ENCODE peak calls at places on chromosomes 4 and X, in six cellular contexts. J is OCI-M1, W is fibroblast of mammary gland, R is endothelial cell, Y is fibroblast of gingiva, X is ureter. D is an unnamed sample.

GRCh38 chr4:116343809-116344208 is 741.6 kb downstream of the TRAM1L1 start:
- DNase-seq in X (no peak), J (peak; percentile 87), Y (no peak), W (no peak), R (no peak), D (no peak)

GRCh38 chrX:9562851-9563250 is 98.0 kb downstream of the TBL1X start:
- DNase-seq in J (no peak), W (peak; percentile 73), R (no peak), X (no peak), Y (peak; percentile 84), D (no peak)

GRCh38 chrX:74343970-74344622 is 40.1 kb downstream of the ZCCHC13 start:
- DNase-seq in Y (peak; percentile 94), W (peak; percentile 98), X (peak; percentile 57), J (peak; percentile 88), R (peak; percentile 58), D (no peak)

GRCh38 chrX:70434914-70435586 is 9.6 kb upstream of the DLG3 start:
- DNase-seq in R (no peak), X (no peak), W (peak; percentile 18), Y (peak; percentile 18), J (no peak), D (no peak)

GRCh38 chr4:19735012-19735411 is 516.7 kb upstream of the SLIT2 start:
- DNase-seq in J (no peak), X (no peak), R (no peak), W (no peak), Y (peak; percentile 43), D (no peak)

GRCh38 chrX:136710324-136710951 is 62.5 kb downstream of the CD40LG start:
- DNase-seq in X (no peak), R (no peak), Y (peak; percentile 26), J (peak; percentile 15), W (peak; percentile 44), D (no peak)

GRCh38 chr4:127601029-127601428 is 31.7 kb upstream of the INTU start:
- DNase-seq in X (no peak), Y (peak; percentile 48), J (peak; percentile 48), R (no peak), W (peak; percentile 42), D (no peak)

GRCh38 chr4:39427477-39428119 is 20.9 kb downstream of the KLB start:
- DNase-seq in X (no peak), R (no peak), J (peak; percentile 24), Y (no peak), W (no peak), D (no peak)

GRCh38 chrX:154472685-154473632 is 6.1 kb downstream of the LAGE3 start:
- DNase-seq in W (no peak), R (no peak), J (no peak), X (no peak), Y (no peak), D (no peak)

GRCh38 chr4:162506253-162506652 is 342.5 kb upstream of the FSTL5 start:
- DNase-seq in J (no peak), W (peak; percentile 6), Y (no peak), R (no peak), X (no peak), D (no peak)

GRCh38 chr4:171031338-171031737 is 781.9 kb upstream of the GALNTL6 start:
- DNase-seq in W (no peak), R (no peak), J (peak; percentile 70), Y (no peak), X (no peak), D (no peak)

GRCh38 chr4:1398686-1399507 is 7.3 kb downstream of the NKX1-1 start:
- DNase-seq in J (no peak), W (no peak), X (no peak), Y (no peak), R (no peak), D (no peak)

GRCh38 chrX:31337332-31337731 is 265.5 kb upstream of the FTHL17 start:
- DNase-seq in R (no peak), W (no peak), X (no peak), Y (no peak), J (no peak), D (no peak)

GRCh38 chr4:35463251-35463952 is 780.9 kb downstream of the ARAP2 start:
- DNase-seq in X (no peak), J (no peak), R (no peak), Y (no peak), W (no peak), D (no peak)

GRCh38 chr4:110107868-110108267 is 90.5 kb downstream of the ELOVL6 start:
- DNase-seq in W (peak; percentile 43), X (no peak), Y (no peak), R (no peak), J (peak; percentile 64), D (no peak)

GRCh38 chr4:155099231-155099630 is 109.2 kb upstream of the NPY2R start:
- DNase-seq in X (no peak), J (no peak), W (no peak), Y (no peak), R (no peak), D (no peak)

GRCh38 chr4:5571646-5572045 is 136.7 kb downstream of the EVC2 start:
- DNase-seq in Y (no peak), X (no peak), J (no peak), R (no peak), W (no peak), D (no peak)

GRCh38 chr4:20422398-20422797 is 170.7 kb downstream of the SLIT2 start:
- DNase-seq in Y (peak; percentile 29), X (peak; percentile 55), W (peak; percentile 65), R (peak; percentile 69), J (peak; percentile 58), D (no peak)

GRCh38 chrX:55816023-55816422 is 98.5 kb downstream of the RRAGB start:
- DNase-seq in J (peak; percentile 7), R (no peak), X (no peak), W (no peak), Y (no peak), D (no peak)

GRCh38 chrX:85052207-85052606 is 48.5 kb downstream of the APOOL start:
- DNase-seq in X (no peak), R (no peak), W (peak; percentile 51), Y (peak; percentile 34), J (no peak), D (no peak)

GRCh38 chr4:7933631-7934510 is 5.8 kb downstream of the AFAP1 start:
- DNase-seq in X (no peak), R (no peak), Y (no peak), W (no peak), J (no peak), D (no peak)

GRCh38 chr4:177436456-177436855 is 5.8 kb downstream of the AGA start:
- DNase-seq in R (no peak), Y (no peak), W (no peak), X (no peak), J (no peak), D (no peak)

GRCh38 chr4:151960449-151961246 is 199.8 kb upstream of the GATB start:
- DNase-seq in Y (no peak), R (no peak), J (no peak), W (no peak), X (no peak), D (no peak)

GRCh38 chr4:7649741-7650531 is 215.2 kb upstream of the PSAPL1 start:
- DNase-seq in Y (no peak), R (no peak), J (peak; percentile 12), W (peak; percentile 95), X (no peak), D (no peak)